ENCODE peak calls at places on chromosome 19, in eight cellular contexts. F is foreskin fibroblast; G is tibial nerve; W is erythroblast; E is C1 segment of cervical spinal cord; M is activated naive CD4-positive, alpha-beta T cell treated with anti-CD3 and anti-CD28 coated beads, Interleukin-2, amount 10 ng/mL, durations not matched to agents 7 days and 5 days; Z is neural crest cell; X is fibroblast of lung. L is an unnamed sample.

GRCh38 chr19:3770136-3771032 is 1.6 kb downstream of the RAX2 start:
- DNase-seq in Z (no peak), G (no peak), F (no peak), E (no peak), X (no peak), M (no peak), W (no peak), L (no peak)

GRCh38 chr19:39499082-39499642 is 415 bp downstream of the DLL3 start:
- DNase-seq in Z (peak), M (no peak), X (peak), G (no peak), W (peak), E (no peak), F (peak), L (no peak)

GRCh38 chr19:57903298-57904174 is 12.9 kb downstream of the ZNF417 start:
- DNase-seq in F (peak), E (no peak), G (no peak), W (peak), M (no peak), Z (no peak), X (peak), L (peak)

GRCh38 chr19:18933297-18933696 is 7.7 kb downstream of the HOMER3 start:
- DNase-seq in Z (no peak), E (no peak), W (no peak), G (no peak), M (no peak), X (no peak), F (no peak), L (no peak)

GRCh38 chr19:16266586-16266942 is 58.1 kb upstream of the KLF2 start:
- DNase-seq in X (no peak), W (no peak), E (no peak), F (no peak), G (no peak), Z (no peak), M (peak), L (no peak)

GRCh38 chr19:41192574-41193419 is at the start of gene CYP2S1:
- DNase-seq in X (no peak), F (peak), E (peak), Z (no peak), G (no peak), W (peak), M (peak), L (no peak)

GRCh38 chr19:17114414-17114831 is 38.8 kb downstream of the MYO9B start:
- DNase-seq in X (peak), M (no peak), W (no peak), E (peak), G (no peak), Z (no peak), F (no peak), L (no peak)

GRCh38 chr19:6476155-6476895 is 5.3 kb downstream of the DENND1C start:
- DNase-seq in E (peak), M (peak), Z (peak), X (peak), F (peak), W (peak), G (no peak), L (peak)

GRCh38 chr19:28176193-28176592 is 1036.8 kb downstream of the UQCRFS1 start:
- DNase-seq in X (no peak), F (no peak), G (no peak), E (no peak), W (no peak), M (no peak), Z (no peak), L (no peak)

GRCh38 chr19:45947926-45948325 is 25.7 kb downstream of the NOVA2 start:
- DNase-seq in W (no peak), F (peak), E (no peak), G (no peak), M (no peak), X (peak), Z (no peak), L (peak)

GRCh38 chr19:48348039-48348438 is 15.7 kb downstream of the TMEM143 start:
- DNase-seq in G (no peak), E (no peak), F (peak), W (no peak), Z (no peak), X (no peak), M (no peak), L (peak)

GRCh38 chr19:7673995-7674667 is 2.8 kb upstream of the MCEMP1 start:
- DNase-seq in G (no peak), M (peak), F (peak), W (peak), X (peak), Z (peak), E (no peak), L (peak)

GRCh38 chr19:16115309-16116039 is 3.8 kb downstream of the RAB8A start:
- DNase-seq in M (no peak), E (peak), G (no peak), W (no peak), F (no peak), X (no peak), Z (no peak), L (no peak)

GRCh38 chr19:38512277-38512676 is 78.8 kb downstream of the RYR1 start:
- DNase-seq in W (no peak), Z (no peak), E (no peak), X (no peak), M (no peak), F (no peak), G (no peak), L (no peak)

GRCh38 chr19:19341026-19341425 is 20.4 kb downstream of the MAU2 start:
- DNase-seq in W (no peak), G (no peak), X (no peak), M (no peak), F (no peak), E (no peak), Z (no peak), L (no peak)

GRCh38 chr19:55615553-55616394 is 8.6 kb downstream of the ZNF784 start:
- DNase-seq in W (no peak), Z (no peak), F (no peak), E (no peak), X (no peak), G (no peak), M (no peak), L (no peak)

GRCh38 chr19:7888826-7889217 is 512 bp downstream of the LRRC8E start:
- DNase-seq in Z (no peak), F (no peak), W (no peak), E (no peak), G (no peak), X (no peak), M (no peak), L (no peak)

GRCh38 chr19:4414800-4415251 is 12.4 kb downstream of the CHAF1A start:
- DNase-seq in Z (no peak), E (no peak), X (peak), W (no peak), M (no peak), F (peak), G (no peak), L (no peak)

GRCh38 chr19:483332-484072 is 12.8 kb upstream of the MADCAM1 start:
- DNase-seq in G (no peak), E (no peak), W (no peak), X (no peak), F (no peak), M (no peak), Z (no peak), L (no peak)

GRCh38 chr19:15323496-15324235 is 8.7 kb downstream of the BRD4 start:
- DNase-seq in G (no peak), X (peak), E (no peak), Z (no peak), F (peak), W (peak), M (no peak), L (peak)

GRCh38 chr19:47264629-47265028 is 8.3 kb downstream of the CCDC9 start:
- DNase-seq in G (no peak), X (no peak), E (no peak), F (no peak), W (no peak), Z (no peak), M (no peak), L (no peak)

GRCh38 chr19:48544856-48545750 is 6.9 kb upstream of the SULT2B1 start:
- DNase-seq in F (no peak), X (no peak), E (no peak), M (no peak), W (no peak), Z (no peak), G (no peak), L (no peak)

GRCh38 chr19:17441241-17442135 is 7.0 kb downstream of the TMEM221 start:
- DNase-seq in G (no peak), E (no peak), W (peak), F (peak), Z (peak), X (peak), M (peak), L (peak)

GRCh38 chr19:41688098-41688497 is at the start of gene CEACAM7:
- DNase-seq in F (no peak), Z (no peak), M (no peak), X (no peak), G (no peak), E (no peak), W (no peak), L (no peak)

GRCh38 chr19:46898731-46899130 is 37.9 kb downstream of the ARHGAP35 start:
- DNase-seq in F (peak), G (no peak), Z (no peak), E (peak), X (peak), W (no peak), M (no peak), L (peak)

GRCh38 chr19:29576043-29576442 is 30.0 kb upstream of the POP4 start:
- DNase-seq in W (no peak), E (no peak), X (peak), M (no peak), F (no peak), G (no peak), Z (no peak), L (peak)

GRCh38 chr19:28785961-28786360 is 427.0 kb downstream of the UQCRFS1 start:
- DNase-seq in F (no peak), W (no peak), Z (no peak), E (no peak), M (no peak), X (no peak), G (no peak), L (no peak)

GRCh38 chr19:11570039-11570462 is 7.4 kb downstream of the ACP5 start:
- DNase-seq in W (no peak), M (no peak), Z (no peak), F (no peak), E (no peak), X (no peak), G (no peak), L (no peak)

GRCh38 chr19:13935765-13936486 is 2.3 kb downstream of the PODNL1 start:
- DNase-seq in W (no peak), E (no peak), Z (no peak), G (no peak), M (no peak), F (no peak), X (peak), L (no peak)

GRCh38 chr19:49801966-49802661 is 11.0 kb downstream of the FUZ start:
- DNase-seq in G (peak), F (peak), M (no peak), W (no peak), X (peak), E (peak), Z (peak), L (peak)

GRCh38 chr19:46571495-46571894 is 29.6 kb upstream of the CALM3 start:
- DNase-seq in M (peak), E (no peak), W (peak), G (no peak), Z (peak), X (no peak), F (peak), L (no peak)

GRCh38 chr19:39428309-39429112 is 7.2 kb downstream of the RPS16 start:
- DNase-seq in M (no peak), G (peak), X (peak), W (no peak), E (no peak), F (peak), Z (no peak), L (peak)

GRCh38 chr19:1429750-1430149 is 8.4 kb upstream of the RPS15 start:
- DNase-seq in G (no peak), Z (no peak), X (no peak), F (no peak), W (no peak), E (no peak), M (no peak), L (no peak)

GRCh38 chr19:57888107-57888493 is 737 bp downstream of the ZNF814 start:
- DNase-seq in M (no peak), F (peak), E (no peak), Z (no peak), G (no peak), X (no peak), W (peak), L (no peak)

GRCh38 chr19:58571575-58571947 is 1.6 kb downstream of the MZF1 start:
- DNase-seq in G (peak), W (no peak), E (no peak), Z (no peak), X (no peak), M (peak), F (no peak), L (no peak)

GRCh38 chr19:18513868-18514267 is 8.0 kb downstream of the ELL start:
- DNase-seq in G (no peak), E (no peak), Z (no peak), M (no peak), F (peak), W (no peak), X (no peak), L (peak)

GRCh38 chr19:782195-783043 is 14.8 kb upstream of the PTBP1 start:
- DNase-seq in X (peak), F (peak), Z (no peak), M (no peak), W (no peak), E (no peak), G (no peak), L (peak)

L was measured in AG10803.